ENCODE peak calls at places on chromosomes 16 and 17, in ten cellular contexts. K is fibroblast of pulmonary artery, W is progenitor cell of endocrine pancreas, I is psoas muscle, B is AG09309, C is A549, V is AG10803, S is brain microvascular endothelial cell, U is suprapubic skin, P is lower leg skin. H is an unnamed sample.

GRCh38 chr17:51372345-51373004 is 112.1 kb downstream of the UTP18 start:
- DNase-seq in V (peak), K (peak), S (peak), P (peak), C (peak), B (peak), W (no peak), I (no peak), U (no peak), H (peak)

GRCh38 chr16:14004719-14005315 is 66.3 kb upstream of the MRTFB start:
- DNase-seq in B (no peak), U (no peak), W (no peak), P (no peak), K (no peak), V (no peak), S (no peak), I (no peak), C (no peak), H (no peak)

GRCh38 chr17:11493947-11494346 is 104.3 kb upstream of the DNAH9 start:
- DNase-seq in B (no peak), W (no peak), P (no peak), U (no peak), K (no peak), I (no peak), V (no peak), S (no peak), C (no peak), H (no peak)

GRCh38 chr17:17351901-17352781 is 49.0 kb downstream of the NT5M start:
- DNase-seq in I (peak), W (no peak), B (no peak), K (peak), P (no peak), U (peak), C (no peak), V (no peak), S (peak), H (no peak)

GRCh38 chr17:75159196-75160031 is 5.1 kb upstream of the JPT1 start:
- DNase-seq in C (no peak), K (peak), W (no peak), I (no peak), U (peak), P (no peak), V (no peak), S (peak), B (no peak), H (peak)

GRCh38 chr17:145671-146541 is 8.5 kb downstream of the SCGB1C2 start:
- DNase-seq in W (no peak), C (no peak), P (peak), U (peak), B (no peak), S (no peak), K (no peak), I (peak), V (no peak), H (no peak)

GRCh38 chr16:6725634-6726331 is 606.9 kb upstream of the RBFOX1 start:
- DNase-seq in C (no peak), U (no peak), W (no peak), P (no peak), B (no peak), V (no peak), S (no peak), I (no peak), K (no peak), H (no peak)

GRCh38 chr17:82649501-82650261 is 1.4 kb upstream of the WDR45B start:
- DNase-seq in S (no peak), I (no peak), C (no peak), B (no peak), V (no peak), P (no peak), W (no peak), K (no peak), U (no peak), H (no peak)

GRCh38 chr17:28725660-28726395 is at the start of gene TLCD1:
- DNase-seq in S (peak), I (peak), B (no peak), V (peak), K (peak), W (peak), C (peak), P (peak), U (no peak), H (peak)

GRCh38 chr17:49783051-49783715 is 5.3 kb upstream of the KAT7 start:
- DNase-seq in W (no peak), I (no peak), B (no peak), P (no peak), S (no peak), V (peak), U (no peak), C (no peak), K (no peak), H (no peak)

GRCh38 chr17:57158795-57159194 is 73.7 kb downstream of the AKAP1 start:
- DNase-seq in S (no peak), W (no peak), U (no peak), C (no peak), I (no peak), P (no peak), B (no peak), V (no peak), K (no peak), H (no peak)

GRCh38 chr16:11755022-11755760 is 12.5 kb upstream of the TXNDC11 start:
- DNase-seq in S (no peak), I (no peak), P (no peak), B (no peak), C (peak), K (no peak), U (no peak), W (no peak), V (no peak), H (no peak)

GRCh38 chr17:29749045-29749825 is 126.5 kb upstream of the CORO6 start:
- DNase-seq in V (no peak), S (no peak), P (no peak), K (no peak), B (no peak), U (no peak), C (no peak), W (no peak), I (no peak), H (no peak)

GRCh38 chr17:40312131-40312731 is 3.3 kb downstream of the RARA start:
- DNase-seq in P (no peak), S (no peak), K (no peak), B (no peak), U (peak), C (no peak), I (peak), V (no peak), W (no peak), H (peak)

GRCh38 chr17:73338566-73339247 is 26.9 kb upstream of the CDC42EP4 start:
- DNase-seq in P (no peak), V (no peak), C (no peak), U (peak), B (no peak), I (no peak), W (no peak), K (no peak), S (no peak), H (no peak)

GRCh38 chr17:69695646-69696045 is 281.1 kb downstream of the MAP2K6 start:
- DNase-seq in C (no peak), K (no peak), B (no peak), U (no peak), P (no peak), V (no peak), I (no peak), W (no peak), S (no peak), H (no peak)

GRCh38 chr16:22216191-22216831 is 10.2 kb downstream of the EEF2K start:
- DNase-seq in I (no peak), K (peak), W (no peak), S (no peak), V (peak), C (no peak), P (no peak), U (no peak), B (no peak), H (no peak)

GRCh38 chr17:1002771-1003555 is 6.0 kb downstream of the TIMM22 start:
- DNase-seq in K (peak), W (no peak), B (peak), P (no peak), U (no peak), V (peak), S (peak), I (no peak), C (no peak), H (no peak)

GRCh38 chr17:79836952-79837887 is 2.0 kb downstream of the CBX4 start:
- DNase-seq in U (no peak), V (peak), S (peak), W (peak), K (peak), C (peak), B (no peak), I (peak), P (peak), H (peak)

GRCh38 chr17:31811021-31811565 is 48.0 kb downstream of the COPRS start:
- DNase-seq in V (no peak), P (no peak), S (no peak), K (peak), I (no peak), C (no peak), W (no peak), U (no peak), B (no peak), H (no peak)

GRCh38 chr17:31310260-31310659 is 3.6 kb downstream of the EVI2B start:
- DNase-seq in I (no peak), P (no peak), K (no peak), C (no peak), U (no peak), S (no peak), V (no peak), W (no peak), B (no peak), H (no peak)

GRCh38 chr16:30112197-30113030 is 923 bp downstream of the GDPD3 start:
- DNase-seq in U (no peak), B (no peak), S (peak), K (peak), C (peak), V (peak), I (peak), W (no peak), P (no peak), H (peak)

GRCh38 chr16:784431-784830 is 3.8 kb downstream of the RPUSD1 start:
- DNase-seq in C (no peak), V (no peak), W (no peak), S (no peak), U (no peak), I (no peak), K (no peak), P (no peak), B (no peak), H (no peak)

GRCh38 chr16:3951861-3952332 is 71.4 kb upstream of the CREBBP start:
- DNase-seq in K (peak), I (no peak), B (no peak), V (peak), U (no peak), C (no peak), W (no peak), P (no peak), S (no peak), H (no peak)

GRCh38 chr17:79837888-79838540 is 1.2 kb downstream of the CBX4 start:
- DNase-seq in W (no peak), C (no peak), V (peak), I (peak), S (no peak), P (peak), K (no peak), U (no peak), B (no peak), H (no peak)

GRCh38 chr17:9837551-9838471 is 12.1 kb downstream of the GLP2R start:
- DNase-seq in P (peak), B (no peak), C (peak), W (no peak), S (peak), V (peak), K (peak), U (no peak), I (peak), H (peak)

GRCh38 chr16:22813946-22814325 is at the start of gene HS3ST2:
- DNase-seq in K (peak), I (peak), V (peak), S (no peak), P (peak), W (peak), B (no peak), C (no peak), U (peak), H (peak)

GRCh38 chr17:62821213-62822079 is 13.3 kb upstream of the MARCHF10 start:
- DNase-seq in I (no peak), B (no peak), P (no peak), V (no peak), C (no peak), K (peak), S (peak), U (no peak), W (no peak), H (peak)

GRCh38 chr17:34542700-34543336 is 36.6 kb upstream of the TMEM132E start:
- DNase-seq in U (no peak), C (peak), S (peak), K (peak), V (peak), P (peak), B (no peak), I (peak), W (no peak), H (peak)

GRCh38 chr16:8621572-8622314 is at the start of gene METTL22:
- DNase-seq in S (peak), K (peak), U (peak), W (peak), B (peak), V (peak), P (peak), C (peak), I (peak), H (peak)

GRCh38 chr16:11533588-11533987 is 53.1 kb downstream of the LITAF start:
- DNase-seq in I (no peak), S (no peak), B (no peak), P (no peak), V (no peak), U (no peak), K (no peak), C (no peak), W (no peak), H (no peak)

GRCh38 chr16:50093607-50094570 is 28.1 kb downstream of the HEATR3 start:
- DNase-seq in C (no peak), V (peak), S (peak), W (no peak), I (peak), B (no peak), U (no peak), K (no peak), P (peak), H (no peak)

GRCh38 chr16:180101-180920 is at the start of gene HBQ1:
- DNase-seq in B (no peak), P (no peak), K (peak), U (no peak), W (peak), C (peak), I (peak), S (no peak), V (no peak), H (no peak)

GRCh38 chr17:77106874-77107358 is 33.9 kb upstream of the SEC14L1 start:
- DNase-seq in C (no peak), I (no peak), B (no peak), V (no peak), P (no peak), K (no peak), U (no peak), S (no peak), W (no peak), H (no peak)

GRCh38 chr17:63700528-63701441 is 860 bp upstream of the LIMD2 start:
- DNase-seq in P (no peak), C (no peak), W (no peak), I (peak), V (peak), U (no peak), K (peak), B (no peak), S (peak), H (no peak)

DNA sequence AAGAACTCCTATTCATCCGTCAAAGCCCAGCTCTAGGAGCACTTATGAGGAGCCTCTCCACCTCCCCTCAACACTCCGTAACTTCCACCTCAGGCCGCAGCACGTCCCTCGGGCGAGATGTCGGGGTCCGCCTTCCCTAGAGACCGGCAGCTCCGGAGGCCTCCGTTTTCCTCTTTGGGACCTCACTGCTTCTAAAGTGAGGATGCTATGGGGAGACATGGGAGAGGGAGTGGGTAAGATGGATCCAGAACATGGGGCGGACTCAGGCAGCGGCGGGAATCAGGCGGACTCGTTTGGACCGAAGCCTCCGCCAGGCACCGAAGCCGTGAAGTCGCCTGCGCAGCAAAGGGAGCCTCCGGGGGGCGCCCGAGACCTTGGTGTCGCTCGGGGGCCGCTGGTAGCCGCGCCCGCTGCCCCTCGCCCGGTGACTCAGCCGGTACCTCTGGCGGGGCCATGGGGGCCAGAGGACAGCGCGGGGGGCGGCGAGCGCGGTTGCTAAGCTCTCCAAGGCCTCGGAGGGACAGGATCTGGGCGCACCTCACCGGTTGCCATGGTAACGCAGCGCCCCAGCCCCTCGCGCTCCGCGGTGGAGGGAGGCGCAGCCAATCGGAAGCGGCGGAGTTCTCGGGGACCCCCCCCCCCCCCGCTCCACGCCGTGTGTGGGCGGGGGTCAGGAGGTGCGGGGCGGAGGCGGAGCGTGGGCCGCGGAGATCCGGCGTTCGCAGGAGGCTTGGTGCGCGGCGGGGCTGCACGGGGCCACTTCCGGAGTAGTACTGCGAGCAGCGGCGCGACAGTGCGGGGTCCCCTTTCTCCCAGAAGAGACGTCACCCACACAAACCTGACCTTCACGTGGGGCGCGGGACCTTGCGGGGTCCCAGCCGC is 1.3 kb upstream of the HIC1 start:
- DNase-seq in K (peak), S (no peak), W (no peak), C (peak), B (no peak), V (peak), P (no peak), I (peak), U (peak), H (peak)
- TF ChIP-seq CTCF in K (peak), S (peak), W (peak), C (peak), B (peak), V (peak), P (no peak), I (peak), U (peak), H (peak)

GRCh38 chr17:6702567-6703215 is 10.5 kb downstream of the SLC13A5 start:
- DNase-seq in S (no peak), I (no peak), P (no peak), W (no peak), U (no peak), K (no peak), C (no peak), B (no peak), V (no peak), H (no peak)

GRCh38 chr17:6699997-6700947 is 12.9 kb downstream of the SLC13A5 start:
- DNase-seq in K (no peak), V (no peak), U (no peak), I (no peak), C (no peak), W (no peak), P (no peak), S (no peak), B (no peak), H (no peak)

GRCh38 chr17:6703751-6704150 is 9.4 kb downstream of the SLC13A5 start:
- DNase-seq in K (no peak), U (no peak), V (no peak), B (no peak), S (no peak), P (no peak), C (no peak), W (no peak), I (no peak), H (no peak)

GRCh38 chr17:6700948-6701307 is 12.2 kb downstream of the SLC13A5 start:
- DNase-seq in U (no peak), I (no peak), K (no peak), C (no peak), S (no peak), P (no peak), W (no peak), B (no peak), V (no peak), H (no peak)

GRCh38 chr17:6701719-6702118 is 11.4 kb downstream of the SLC13A5 start:
- DNase-seq in W (peak), P (no peak), C (peak), U (no peak), I (no peak), B (no peak), K (peak), V (no peak), S (peak), H (peak)
- TF ChIP-seq CTCF in W (peak), P (no peak), C (peak), U (no peak), I (no peak), B (peak), K (peak), V (peak), S (peak), H (peak)

GRCh38 chr16:70697601-70698170 is 11.8 kb upstream of the MTSS2 start:
- DNase-seq in C (no peak), W (no peak), I (no peak), V (peak), U (no peak), B (no peak), K (no peak), P (no peak), S (no peak), H (no peak)
- TF ChIP-seq CTCF in C (no peak), W (no peak), I (no peak), V (peak), U (no peak), B (peak), K (no peak), P (no peak), S (peak), H (no peak)

DNA sequence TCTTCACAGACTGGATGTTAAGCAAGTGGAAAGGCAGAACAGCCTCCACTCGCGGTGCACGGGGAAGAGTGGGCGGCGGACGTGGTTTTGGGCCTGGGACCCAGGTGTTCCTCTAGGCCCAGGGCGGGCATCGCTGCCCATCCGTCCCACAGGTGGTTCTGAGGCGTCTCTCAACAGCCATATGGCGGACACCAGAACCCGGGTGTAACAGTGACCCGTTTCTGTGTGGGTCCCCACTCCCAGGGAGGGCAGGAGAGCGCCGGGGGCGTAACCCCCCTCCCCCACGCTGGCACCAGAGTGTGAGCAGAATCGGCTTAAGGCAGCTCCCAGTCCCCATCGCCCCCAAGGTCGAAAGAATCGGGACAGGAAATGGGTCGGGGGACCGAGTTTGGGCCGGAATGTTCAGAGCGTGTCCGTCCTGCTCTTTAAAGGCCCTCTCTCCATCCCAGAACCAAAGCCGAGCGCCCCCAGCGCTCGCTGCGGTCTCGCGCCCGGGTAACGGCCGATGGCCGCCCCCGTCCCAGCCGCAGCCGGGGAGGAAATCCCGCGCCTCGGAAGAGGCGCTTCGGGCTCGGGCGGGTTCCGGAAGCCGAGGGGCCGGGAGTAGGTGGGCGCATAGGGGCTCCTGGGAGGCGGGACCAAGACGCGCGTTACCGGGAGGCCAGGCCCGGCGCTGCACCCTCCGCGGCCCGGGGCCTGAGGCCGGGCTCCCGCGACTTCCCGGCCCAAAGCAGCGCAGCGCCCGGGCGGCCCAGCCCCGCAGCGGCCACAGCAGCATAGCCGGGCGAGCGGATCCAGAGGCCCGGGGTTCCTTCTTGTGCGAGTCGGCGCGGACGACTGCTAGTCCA is at the start of gene TK2:
- DNase-seq in V (peak), C (peak), U (peak), W (peak), P (no peak), B (no peak), K (peak), S (peak), I (peak), H (no peak)
- TF ChIP-seq CTCF in V (peak), C (peak), U (no peak), W (peak), P (no peak), B (peak), K (peak), S (peak), I (peak), H (no peak)

DNA sequence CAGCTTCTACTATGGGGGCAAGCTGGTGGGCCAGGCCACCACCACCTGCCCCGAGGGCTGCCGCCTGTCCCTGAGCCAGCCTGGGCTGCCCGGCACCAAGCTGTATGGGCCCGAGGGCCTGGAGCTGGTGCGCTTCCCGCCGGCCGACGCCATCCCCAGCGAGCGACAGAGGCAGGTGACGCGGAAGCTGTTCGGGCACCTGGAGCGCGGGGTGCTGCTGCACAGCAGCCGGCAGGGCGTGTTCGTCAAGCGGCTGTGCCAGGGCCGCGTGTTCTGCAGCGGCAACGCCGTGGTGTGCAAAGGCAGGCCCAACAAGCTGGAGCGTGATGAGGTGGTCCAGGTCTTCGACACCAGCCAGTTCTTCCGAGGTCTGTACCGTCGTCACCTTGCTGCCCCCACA is 19.5 kb downstream of the IRF8 start:
- DNase-seq in I (no peak), U (no peak), P (no peak), C (no peak), K (no peak), B (no peak), S (no peak), W (no peak), V (no peak), H (no peak)
- TF ChIP-seq CTCF in I (no peak), U (no peak), P (no peak), C (no peak), K (no peak), B (no peak), S (no peak), W (no peak), V (no peak), H (no peak)

GRCh38 chr17:48663134-48663924 is 37.2 kb upstream of the HOXB9 start:
- DNase-seq in V (no peak), P (no peak), K (no peak), B (no peak), W (no peak), I (no peak), C (no peak), U (no peak), S (no peak), H (no peak)
- TF ChIP-seq CTCF in V (no peak), P (no peak), K (no peak), B (no peak), W (peak), I (no peak), C (no peak), U (no peak), S (peak), H (no peak)

H was measured in MCF 10A.